ENCODE peak calls at places on chromosomes 2 and 18, in five cellular contexts. S is mesothelial cell of epicardium, M is HCT116, J is EH, A is iris pigment epithelial cell. G is an unnamed sample.

GRCh38 chr2:238024986-238025385 is 35.8 kb upstream of the SCLY start:
- DNase-seq in S (no peak), M (no peak), J (peak), A (peak), G (peak)

GRCh38 chr2:233422050-233422639 is 67.9 kb downstream of the DGKD start:
- DNase-seq in S (no peak), M (no peak), J (no peak), A (peak), G (no peak)

GRCh38 chr2:199798881-199799580 is 52.0 kb downstream of the FTCDNL1 start:
- DNase-seq in S (no peak), M (no peak), J (no peak), A (no peak), G (no peak)

GRCh38 chr2:9423922-9424272 is 443 bp downstream of the CPSF3 start:
- DNase-seq in S (no peak), M (no peak), J (peak), A (peak), G (peak)

GRCh38 chr18:70468861-70469570 is 180.2 kb downstream of the SOCS6 start:
- DNase-seq in S (no peak), M (no peak), J (no peak), A (no peak), G (no peak)

GRCh38 chr18:4510160-4510559 is 55.1 kb upstream of the DLGAP1 start:
- DNase-seq in S (no peak), M (no peak), J (no peak), A (no peak), G (no peak)

GRCh38 chr2:40255118-40255517 is 196.8 kb downstream of the SLC8A1 start:
- DNase-seq in S (no peak), M (no peak), J (no peak), A (no peak), G (no peak)

GRCh38 chr2:126644630-126645191 is 11.2 kb upstream of the GYPC start:
- DNase-seq in S (no peak), M (no peak), J (no peak), A (no peak), G (no peak)

GRCh38 chr2:18630941-18631340 is 41.6 kb upstream of the NT5C1B start:
- DNase-seq in S (no peak), M (no peak), J (peak), A (no peak), G (no peak)

GRCh38 chr2:216650607-216651229 is 17.5 kb downstream of the IGFBP2 start:
- DNase-seq in S (no peak), M (no peak), J (no peak), A (no peak), G (no peak)

GRCh38 chr2:146351689-146352088 is 1493.1 kb upstream of the ACVR2A start:
- DNase-seq in S (no peak), M (no peak), J (no peak), A (no peak), G (no peak)

GRCh38 chr2:69578201-69578555 is 65.4 kb downstream of the AAK1 start:
- DNase-seq in S (no peak), M (no peak), J (peak), A (no peak), G (peak)

GRCh38 chr18:55488473-55488872 is 99.5 kb downstream of the TCF4 start:
- DNase-seq in S (no peak), M (no peak), J (no peak), A (no peak), G (no peak)

GRCh38 chr2:25361261-25362048 is 19.7 kb upstream of the DNMT3A start:
- DNase-seq in S (no peak), M (no peak), J (no peak), A (no peak), G (no peak)

GRCh38 chr2:160582481-160583161 is 89.0 kb upstream of the RBMS1 start:
- DNase-seq in S (no peak), M (no peak), J (no peak), A (peak), G (peak)

GRCh38 chr2:146867472-146867986 is 977.3 kb upstream of the ACVR2A start:
- DNase-seq in S (no peak), M (no peak), J (no peak), A (no peak), G (no peak)

GRCh38 chr2:46956981-46957531 is 41.5 kb upstream of the MCFD2 start:
- DNase-seq in S (no peak), M (no peak), J (no peak), A (no peak), G (no peak)

GRCh38 chr2:231665208-231665921 is 43.0 kb upstream of the PTMA start:
- DNase-seq in S (no peak), M (no peak), J (no peak), A (no peak), G (no peak)

GRCh38 chr2:238238766-238239551 is 879 bp downstream of the HES6 start:
- DNase-seq in S (no peak), M (no peak), J (no peak), A (no peak), G (no peak)

GRCh38 chr2:100207411-100207885 is 65.1 kb upstream of the AFF3 start:
- DNase-seq in S (no peak), M (no peak), J (peak), A (no peak), G (no peak)

GRCh38 chr2:119431155-119431975 is at the start of gene TMEM37:
- DNase-seq in S (peak), M (peak), J (peak), A (peak), G (peak)